ENCODE peak calls at places on chromosomes 16 and 17, in nine cellular contexts. One of them, this sample, is unnamed.

GRCh38 chr16:68642436-68643064 is 2.6 kb upstream of the CDH3 start:
- DNase-seq in bronchial epithelial cell: peak; percentile 78
- DNase-seq in NCI-H1092: peak; percentile 39
- DNase-seq in endothelial cell: peak; percentile 51
- DNase-seq in NAMALWA: no peak
- DNase-seq in NCI-H526: peak; percentile 45
- DNase-seq in left kidney: peak; percentile 93
- DNase-seq in dorsolateral prefrontal cortex: no peak
- DNase-seq in PC-3: no peak
- DNase-seq in this sample: no peak

GRCh38 chr16:8869212-8869987 is 594 bp upstream of the CARHSP1 start:
- DNase-seq in NCI-H1092: no peak
- DNase-seq in endothelial cell: no peak
- DNase-seq in dorsolateral prefrontal cortex: no peak
- DNase-seq in bronchial epithelial cell: no peak
- DNase-seq in PC-3: no peak
- DNase-seq in NAMALWA: peak; percentile 37
- DNase-seq in NCI-H526: peak; percentile 15
- DNase-seq in left kidney: peak; percentile 58
- DNase-seq in this sample: no peak

GRCh38 chr17:76566988-76567431 is 18.6 kb downstream of the ST6GALNAC2 start:
- DNase-seq in dorsolateral prefrontal cortex: no peak
- DNase-seq in bronchial epithelial cell: no peak
- DNase-seq in endothelial cell: no peak
- DNase-seq in left kidney: no peak
- DNase-seq in NCI-H526: no peak
- DNase-seq in NCI-H1092: no peak
- DNase-seq in PC-3: no peak
- DNase-seq in NAMALWA: no peak
- DNase-seq in this sample: no peak

GRCh38 chr16:2160915-2161551 is 5.5 kb downstream of the TRAF7 start:
- DNase-seq in NCI-H1092: no peak
- DNase-seq in NAMALWA: no peak
- DNase-seq in left kidney: no peak
- DNase-seq in bronchial epithelial cell: no peak
- DNase-seq in PC-3: no peak
- DNase-seq in dorsolateral prefrontal cortex: no peak
- DNase-seq in NCI-H526: no peak
- DNase-seq in endothelial cell: no peak
- DNase-seq in this sample: no peak

GRCh38 chr16:46673320-46674013 is 15.5 kb downstream of the VPS35 start:
- DNase-seq in endothelial cell: peak; percentile 53
- DNase-seq in PC-3: peak; percentile 60
- DNase-seq in bronchial epithelial cell: peak; percentile 64
- DNase-seq in dorsolateral prefrontal cortex: no peak
- DNase-seq in NCI-H1092: peak; percentile 22
- DNase-seq in left kidney: peak; percentile 75
- DNase-seq in NAMALWA: peak; percentile 81
- DNase-seq in NCI-H526: peak; percentile 66
- DNase-seq in this sample: no peak

GRCh38 chr16:8686031-8686621 is 11.7 kb downstream of the ABAT start:
- DNase-seq in endothelial cell: no peak
- DNase-seq in bronchial epithelial cell: peak; percentile 61
- DNase-seq in PC-3: peak; percentile 32
- DNase-seq in NAMALWA: no peak
- DNase-seq in NCI-H526: peak; percentile 48
- DNase-seq in left kidney: peak; percentile 78
- DNase-seq in NCI-H1092: no peak
- DNase-seq in dorsolateral prefrontal cortex: peak; percentile 64
- DNase-seq in this sample: peak; percentile 35

GRCh38 chr16:80948886-80949502 is 57.7 kb downstream of the CMC2 start:
- DNase-seq in NCI-H1092: peak; percentile 20
- DNase-seq in NCI-H526: peak; percentile 45
- DNase-seq in bronchial epithelial cell: no peak
- DNase-seq in left kidney: peak; percentile 69
- DNase-seq in NAMALWA: peak; percentile 67
- DNase-seq in endothelial cell: peak; percentile 64
- DNase-seq in dorsolateral prefrontal cortex: no peak
- DNase-seq in PC-3: peak; percentile 48
- DNase-seq in this sample: peak; percentile 29

GRCh38 chr16:28975158-28975603 is 603 bp downstream of the SPNS1 start:
- DNase-seq in NAMALWA: no peak
- DNase-seq in PC-3: no peak
- DNase-seq in dorsolateral prefrontal cortex: no peak
- DNase-seq in left kidney: no peak
- DNase-seq in NCI-H1092: no peak
- DNase-seq in endothelial cell: no peak
- DNase-seq in NCI-H526: peak; percentile 13
- DNase-seq in bronchial epithelial cell: no peak
- DNase-seq in this sample: no peak

GRCh38 chr16:15482068-15482747 is 47.8 kb downstream of the BMERB1 start:
- DNase-seq in PC-3: peak; percentile 94
- DNase-seq in NAMALWA: no peak
- DNase-seq in bronchial epithelial cell: peak; percentile 100
- DNase-seq in NCI-H526: no peak
- DNase-seq in endothelial cell: peak; percentile 6
- DNase-seq in NCI-H1092: no peak
- DNase-seq in dorsolateral prefrontal cortex: peak; percentile 79
- DNase-seq in left kidney: peak; percentile 51
- DNase-seq in this sample: no peak

GRCh38 chr17:78823282-78824046 is 17.1 kb downstream of the USP36 start:
- DNase-seq in NCI-H1092: no peak
- DNase-seq in PC-3: no peak
- DNase-seq in left kidney: peak; percentile 15
- DNase-seq in bronchial epithelial cell: no peak
- DNase-seq in NCI-H526: no peak
- DNase-seq in dorsolateral prefrontal cortex: no peak
- DNase-seq in endothelial cell: no peak
- DNase-seq in NAMALWA: no peak
- DNase-seq in this sample: no peak

GRCh38 chr16:18933501-18933900 is 7.3 kb upstream of the SMG1 start:
- DNase-seq in bronchial epithelial cell: no peak
- DNase-seq in NCI-H526: no peak
- DNase-seq in left kidney: no peak
- DNase-seq in endothelial cell: no peak
- DNase-seq in NCI-H1092: no peak
- DNase-seq in dorsolateral prefrontal cortex: no peak
- DNase-seq in PC-3: no peak
- DNase-seq in NAMALWA: no peak
- DNase-seq in this sample: no peak

GRCh38 chr16:2280461-2280860 is 12.5 kb upstream of the RNPS1 start:
- DNase-seq in NCI-H526: no peak
- DNase-seq in bronchial epithelial cell: no peak
- DNase-seq in endothelial cell: no peak
- DNase-seq in NAMALWA: no peak
- DNase-seq in PC-3: no peak
- DNase-seq in dorsolateral prefrontal cortex: no peak
- DNase-seq in NCI-H1092: no peak
- DNase-seq in left kidney: no peak
- DNase-seq in this sample: no peak

GRCh38 chr17:301681-302299 is 50.8 kb downstream of the RPH3AL start:
- DNase-seq in PC-3: peak; percentile 1
- DNase-seq in endothelial cell: no peak
- DNase-seq in left kidney: no peak
- DNase-seq in NCI-H526: no peak
- DNase-seq in bronchial epithelial cell: no peak
- DNase-seq in dorsolateral prefrontal cortex: no peak
- DNase-seq in NCI-H1092: no peak
- DNase-seq in NAMALWA: no peak
- DNase-seq in this sample: no peak

GRCh38 chr17:59941131-59941530 is 23.4 kb downstream of the RNFT1 start:
- DNase-seq in bronchial epithelial cell: no peak
- DNase-seq in PC-3: no peak
- DNase-seq in dorsolateral prefrontal cortex: no peak
- DNase-seq in endothelial cell: no peak
- DNase-seq in NCI-H1092: no peak
- DNase-seq in NAMALWA: no peak
- DNase-seq in left kidney: no peak
- DNase-seq in NCI-H526: no peak
- DNase-seq in this sample: no peak

GRCh38 chr16:642189-643049 is 791 bp downstream of the MCRIP2 start:
- DNase-seq in dorsolateral prefrontal cortex: no peak
- DNase-seq in NCI-H526: peak; percentile 61
- DNase-seq in PC-3: peak; percentile 26
- DNase-seq in bronchial epithelial cell: no peak
- DNase-seq in NCI-H1092: no peak
- DNase-seq in NAMALWA: peak; percentile 42
- DNase-seq in left kidney: peak; percentile 58
- DNase-seq in endothelial cell: no peak
- DNase-seq in this sample: no peak

This sample was measured in nucleus accumbens.